ENCODE peak calls at places on chromosome 20, in nine cellular contexts. V is astrocyte, J is A549, B is stomach, D is fibroblast of lung, L is endothelial cell, F is AG04450, G is AG10803, R is cardiac muscle cell. K is an unnamed sample.

GRCh38 chr20:64063389-64064144 is 569 bp downstream of the TCEA2 start:
- DNase-seq in V (no peak), J (no peak), B (no peak), D (no peak), L (no peak), F (no peak), G (no peak), R (peak; percentile 54), K (peak; percentile 67)

GRCh38 chr20:35539756-35540212 is 2.1 kb upstream of the ERGIC3 start:
- DNase-seq in V (no peak), J (peak; percentile 19), B (peak; percentile 91), D (no peak), L (peak; percentile 57), F (no peak), G (no peak), R (peak; percentile 96), K (peak; percentile 57)

GRCh38 chr20:58018590-58018989 is 209.9 kb downstream of the ANKRD60 start:
- DNase-seq in V (no peak), J (no peak), B (no peak), D (no peak), L (no peak), F (no peak), G (no peak), R (no peak), K (no peak)

GRCh38 chr20:47635256-47635655 is 133.6 kb downstream of the NCOA3 start:
- DNase-seq in V (no peak), J (no peak), B (no peak), D (no peak), L (no peak), F (no peak), G (no peak), R (no peak), K (no peak)

GRCh38 chr20:8627386-8628030 is 441.4 kb upstream of the PLCB4 start:
- DNase-seq in V (no peak), J (no peak), B (no peak), D (peak; percentile 4), L (no peak), F (no peak), G (no peak), R (no peak), K (no peak)

GRCh38 chr20:45283529-45284065 is 23.0 kb upstream of the RBPJL start:
- DNase-seq in V (no peak), J (no peak), B (no peak), D (no peak), L (no peak), F (no peak), G (no peak), R (no peak), K (no peak)

GRCh38 chr20:44702776-44703175 is 12.4 kb upstream of the CCN5 start:
- DNase-seq in V (peak; percentile 90), J (no peak), B (peak; percentile 88), D (peak; percentile 98), L (no peak), F (peak; percentile 87), G (peak; percentile 97), R (no peak), K (peak; percentile 29)

GRCh38 chr20:8305449-8305978 is 173.4 kb downstream of the PLCB1 start:
- DNase-seq in V (no peak), J (peak; percentile 71), B (peak; percentile 71), D (peak; percentile 43), L (peak; percentile 49), F (no peak), G (no peak), R (peak; percentile 64), K (peak; percentile 47)

GRCh38 chr20:32387262-32387661 is 29.1 kb downstream of the ASXL1 start:
- DNase-seq in V (peak; percentile 75), J (no peak), B (no peak), D (no peak), L (no peak), F (no peak), G (peak; percentile 20), R (no peak), K (no peak)

DNA sequence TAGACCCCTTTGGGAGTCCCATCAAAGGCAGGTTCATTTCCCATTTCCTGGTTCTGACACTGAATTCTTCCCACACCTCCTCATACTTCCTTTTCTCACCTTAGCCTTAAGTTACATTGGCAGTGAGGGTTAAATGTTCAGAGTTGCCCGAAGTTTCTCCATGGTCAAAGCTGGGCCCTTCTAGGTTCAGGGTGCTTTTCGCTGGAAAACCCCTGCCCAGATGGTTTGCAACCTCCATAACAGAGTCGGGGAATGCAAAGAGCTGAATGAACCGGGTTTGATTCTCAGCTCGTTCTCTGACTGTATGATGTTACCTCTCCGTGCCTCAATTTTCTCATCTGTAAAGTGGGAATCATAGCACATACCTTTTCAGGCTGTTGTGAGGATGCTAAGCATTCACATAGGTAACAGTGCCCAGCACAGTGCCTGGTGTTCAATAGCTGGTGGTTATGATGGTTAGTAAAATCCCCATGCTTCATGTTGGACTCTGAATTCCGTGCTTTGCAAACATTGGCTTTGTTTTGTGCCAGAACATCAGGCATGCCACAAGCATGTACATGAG is 149.8 kb downstream of the NFATC2 start:
- DNase-seq in V (no peak), J (no peak), B (no peak), D (no peak), L (no peak), F (no peak), G (no peak), R (no peak), K (no peak)
- TF ChIP-seq CTCF in V (no peak), J (no peak), B (no peak), D (no peak), L (no peak), F (no peak), G (no peak), R (no peak), K (no peak)

DNA sequence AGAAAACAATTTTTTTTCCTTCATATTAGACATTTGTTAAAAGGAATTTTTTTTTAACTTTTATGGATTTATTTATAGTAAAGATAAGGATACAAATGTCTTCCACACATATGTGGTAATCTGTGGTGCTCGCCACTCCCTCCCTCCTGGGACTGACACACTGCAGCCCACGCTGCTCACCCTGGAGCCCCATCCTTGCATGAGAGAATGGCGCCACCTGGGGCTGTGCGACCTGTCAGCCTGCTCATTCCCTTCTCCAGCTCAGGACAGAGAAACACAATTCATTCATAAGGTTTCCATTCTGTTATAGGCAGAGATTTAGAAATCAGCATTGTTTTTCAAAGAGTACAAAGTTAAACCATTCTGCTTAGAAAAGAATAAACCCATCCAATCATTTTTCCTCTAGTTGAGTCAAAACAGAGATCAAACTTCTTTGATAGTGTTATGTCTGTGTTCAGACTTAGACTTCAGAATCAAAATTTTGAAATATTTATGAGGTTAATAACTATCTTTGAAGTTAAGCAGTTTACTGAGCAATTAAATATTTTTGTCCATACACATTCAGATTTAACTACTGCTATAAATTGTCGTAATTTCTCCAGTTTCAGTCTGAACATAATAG is 42.8 kb upstream of the DYNLRB1 start:
- DNase-seq in V (peak; percentile 14), J (peak; percentile 74), B (no peak), D (peak; percentile 57), L (peak; percentile 55), F (no peak), G (peak; percentile 38), R (peak; percentile 70), K (peak; percentile 22)
- TF ChIP-seq CTCF in V (peak; percentile 26), J (peak; percentile 65), B (no peak), D (no peak), L (no peak), F (peak; percentile 44), G (peak; percentile 40), R (peak; percentile 28), K (peak; percentile 1)

DNA sequence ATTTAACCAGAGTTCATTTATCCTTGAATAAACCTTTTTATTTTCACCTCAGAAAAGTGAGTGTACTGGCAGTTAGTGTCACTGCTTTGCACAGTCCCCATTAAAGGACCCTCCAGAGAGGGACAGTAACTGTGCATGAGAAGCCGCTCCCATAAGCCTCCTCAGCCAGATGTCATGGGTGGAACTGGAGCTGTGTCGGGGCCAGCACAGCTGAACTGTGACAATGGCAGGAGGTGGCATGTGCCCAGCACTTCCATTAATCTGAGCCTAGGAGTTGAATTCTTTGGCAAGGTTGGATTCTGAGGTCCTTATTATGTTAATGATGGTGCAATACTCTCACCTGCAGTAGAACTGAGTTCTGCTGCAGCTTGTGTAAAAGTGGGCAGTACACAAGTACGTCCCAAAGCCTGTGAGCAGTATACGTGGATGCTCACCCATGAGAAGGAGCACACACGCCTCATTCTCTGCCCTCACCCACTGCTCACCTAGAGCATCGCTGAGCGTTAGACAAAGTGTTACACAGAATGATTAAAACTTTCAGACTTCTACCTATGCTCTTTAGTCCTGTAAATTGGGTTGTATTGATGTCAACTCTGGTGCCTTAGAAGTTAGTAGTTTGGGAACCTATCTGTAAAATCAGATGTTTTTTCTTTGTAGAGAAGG is 11.9 kb upstream of the CSE1L start:
- DNase-seq in V (no peak), J (no peak), B (no peak), D (no peak), L (no peak), F (no peak), G (no peak), R (no peak), K (no peak)
- TF ChIP-seq CTCF in V (no peak), J (no peak), B (no peak), D (no peak), L (no peak), F (no peak), G (no peak), R (no peak), K (no peak)

GRCh38 chr20:1509237-1509636 is 18.0 kb upstream of the SIRPB2 start:
- DNase-seq in V (peak; percentile 8), J (peak; percentile 39), B (no peak), D (peak; percentile 10), L (peak; percentile 25), F (no peak), G (peak; percentile 46), R (peak; percentile 6), K (no peak)
- TF ChIP-seq CTCF in V (peak; percentile 9), J (peak; percentile 56), B (no peak), D (peak; percentile 28), L (peak; percentile 22), F (peak; percentile 39), G (peak; percentile 60), R (peak; percentile 42), K (peak; percentile 10)

GRCh38 chr20:16017656-16018055 is 555.6 kb downstream of the KIF16B start:
- DNase-seq in V (no peak), J (no peak), B (no peak), D (no peak), L (no peak), F (no peak), G (no peak), R (no peak), K (no peak)
- TF ChIP-seq CTCF in V (no peak), J (no peak), B (no peak), D (no peak), L (no peak), F (no peak), G (no peak), R (no peak), K (no peak)

GRCh38 chr20:13286600-13286999 is 65.5 kb downstream of the ISM1 start:
- DNase-seq in V (no peak), J (no peak), B (no peak), D (no peak), L (no peak), F (no peak), G (no peak), R (no peak), K (no peak)
- TF ChIP-seq CTCF in V (no peak), J (no peak), B (no peak), D (no peak), L (no peak), F (no peak), G (no peak), R (no peak), K (no peak)

GRCh38 chr20:25236450-25237304 is 11.2 kb upstream of the PYGB start:
- DNase-seq in V (no peak), J (no peak), B (no peak), D (no peak), L (no peak), F (no peak), G (no peak), R (no peak), K (no peak)
- TF ChIP-seq CTCF in V (no peak), J (no peak), B (no peak), D (no peak), L (no peak), F (no peak), G (no peak), R (no peak), K (no peak)

GRCh38 chr20:3777726-3778629 is 3.3 kb downstream of the SPEF1 start:
- DNase-seq in V (no peak), J (peak; percentile 66), B (peak; percentile 62), D (peak; percentile 33), L (peak; percentile 35), F (no peak), G (peak; percentile 36), R (peak; percentile 37), K (peak; percentile 68)
- TF ChIP-seq CTCF in V (no peak), J (no peak), B (no peak), D (peak; percentile 3), L (no peak), F (no peak), G (no peak), R (peak; percentile 13), K (no peak)

K was measured in nephron progenitor cell.